ENCODE peak calls at places on chromosomes 12 and 14, in nine cellular contexts. H is body of pancreas, V is neural crest cell, S is cardiac fibroblast, I is thoracic aorta, R is heart right ventricle, B is fibroblast of pulmonary artery, X is DND-41, F is A549. C is an unnamed sample.

GRCh38 chr12:106084048-106084671 is 54.6 kb downstream of the NUAK1 start:
- DNase-seq in I (no peak), H (no peak), F (peak), B (peak), S (peak), X (no peak), V (peak), R (no peak), C (no peak)

GRCh38 chr12:88361493-88361892 is 218.8 kb downstream of the KITLG start:
- DNase-seq in V (no peak), I (no peak), H (no peak), F (no peak), S (no peak), R (no peak), X (no peak), B (peak), C (no peak)

GRCh38 chr12:124939428-124940142 is 25.1 kb upstream of the UBC start:
- DNase-seq in R (peak), F (peak), H (peak), I (peak), B (peak), X (peak), S (peak), V (peak), C (peak)

GRCh38 chr12:104719700-104720345 is 238.3 kb downstream of the SLC41A2 start:
- DNase-seq in I (no peak), V (no peak), H (peak), X (no peak), F (no peak), R (no peak), S (no peak), B (no peak), C (no peak)

GRCh38 chr14:64541261-64541970 is 875 bp downstream of the HSPA2 start:
- DNase-seq in B (no peak), H (peak), V (no peak), I (no peak), X (no peak), S (no peak), R (no peak), F (no peak), C (no peak)

GRCh38 chr12:130181211-130181610 is 18.9 kb downstream of the FZD10 start:
- DNase-seq in S (no peak), H (no peak), I (no peak), F (no peak), R (no peak), X (no peak), V (no peak), B (no peak), C (no peak)

GRCh38 chr12:118853634-118854033 is 127.7 kb upstream of the SRRM4 start:
- DNase-seq in R (no peak), X (peak), F (no peak), I (no peak), B (no peak), H (no peak), V (no peak), S (no peak), C (no peak)

GRCh38 chr14:32594766-32595165 is 265.7 kb downstream of the AKAP6 start:
- DNase-seq in I (no peak), S (peak), H (no peak), B (peak), V (no peak), R (no peak), X (no peak), F (no peak), C (no peak)

GRCh38 chr14:68397371-68397779 is 395.5 kb downstream of the ZFP36L1 start:
- DNase-seq in R (peak), I (no peak), H (peak), S (no peak), F (no peak), X (no peak), V (no peak), B (no peak), C (no peak)

GRCh38 chr12:127355061-127355820 is 911.7 kb upstream of the TMEM132C start:
- DNase-seq in I (no peak), R (no peak), S (no peak), B (peak), H (no peak), V (no peak), X (no peak), F (peak), C (peak)

GRCh38 chr14:56650075-56650474 is 70.5 kb downstream of the TMEM260 start:
- DNase-seq in I (no peak), V (no peak), X (no peak), R (peak), S (peak), B (no peak), H (no peak), F (no peak), C (no peak)

GRCh38 chr14:100665518-100666032 is 61.1 kb upstream of the DLK1 start:
- DNase-seq in B (no peak), R (no peak), F (no peak), V (no peak), X (no peak), S (no peak), I (no peak), H (peak), C (no peak)

GRCh38 chr12:121892673-121893561 is 4.3 kb downstream of the PSMD9 start:
- DNase-seq in R (no peak), F (no peak), X (no peak), V (no peak), B (no peak), H (no peak), S (no peak), I (no peak), C (no peak)

GRCh38 chr14:84225243-84225642 is 1304.7 kb upstream of the FLRT2 start:
- DNase-seq in B (peak), S (peak), X (no peak), F (no peak), R (peak), V (no peak), H (peak), I (no peak), C (peak)

GRCh38 chr12:82047480-82047879 is 288.3 kb upstream of the PPFIA2 start:
- DNase-seq in I (no peak), H (no peak), X (no peak), S (peak), V (no peak), F (no peak), B (no peak), R (no peak), C (no peak)

GRCh38 chr14:49549881-49550280 is 36.3 kb downstream of the RPS29 start:
- DNase-seq in R (no peak), X (no peak), V (no peak), H (no peak), I (no peak), B (no peak), S (no peak), F (no peak), C (no peak)

GRCh38 chr14:98886982-98887381 is 385.0 kb downstream of the BCL11B start:
- DNase-seq in R (no peak), F (no peak), V (no peak), S (no peak), B (no peak), I (no peak), X (no peak), H (no peak), C (no peak)

GRCh38 chr12:128853321-128854197 is at the start of gene GLT1D1:
- DNase-seq in F (no peak), H (no peak), V (peak), X (no peak), R (no peak), S (no peak), I (no peak), B (no peak), C (no peak)

GRCh38 chr12:90899456-90900182 is 55.4 kb downstream of the CCER1 start:
- DNase-seq in F (no peak), R (no peak), B (no peak), X (no peak), S (no peak), V (no peak), H (no peak), I (no peak), C (no peak)

GRCh38 chr12:41521872-41522379 is 333.8 kb downstream of the PDZRN4 start:
- DNase-seq in I (no peak), R (no peak), B (peak), S (peak), H (peak), F (no peak), V (no peak), X (no peak), C (peak)

GRCh38 chr14:49989980-49990379 is 97.1 kb downstream of the ARF6 start:
- DNase-seq in X (no peak), B (no peak), V (no peak), S (no peak), R (no peak), I (no peak), F (no peak), H (no peak), C (no peak)

GRCh38 chr14:45426685-45427282 is 173.8 kb upstream of the MIS18BP1 start:
- DNase-seq in B (peak), S (peak), V (no peak), F (peak), R (no peak), I (no peak), X (no peak), H (peak), C (peak)

GRCh38 chr12:113049976-113050742 is 6.4 kb upstream of the DTX1 start:
- DNase-seq in H (peak), R (no peak), B (peak), V (peak), X (no peak), F (peak), I (no peak), S (peak), C (no peak)

GRCh38 chr12:67689339-67689738 is 40.8 kb downstream of the DYRK2 start:
- DNase-seq in R (no peak), S (no peak), B (no peak), F (no peak), V (no peak), X (no peak), H (no peak), I (no peak), C (no peak)

GRCh38 chr14:65961004-65961403 is 525.2 kb upstream of the CCDC196 start:
- DNase-seq in B (peak), V (peak), I (no peak), R (peak), F (peak), H (peak), X (peak), S (peak), C (no peak)

GRCh38 chr12:93140801-93141200 is 211.7 kb upstream of the EEA1 start:
- DNase-seq in B (no peak), I (no peak), S (no peak), H (no peak), F (no peak), X (no peak), R (no peak), V (no peak), C (no peak)

GRCh38 chr12:76898472-76898871 is 19.7 kb upstream of the CSRP2 start:
- DNase-seq in R (no peak), S (peak), V (no peak), X (no peak), H (no peak), I (no peak), F (no peak), B (no peak), C (no peak)

GRCh38 chr12:132445884-132446471 is 44.0 kb upstream of the FBRSL1 start:
- DNase-seq in X (peak), I (no peak), S (peak), B (peak), V (no peak), H (peak), F (peak), R (no peak), C (peak)

GRCh38 chr12:103882861-103883596 is 42.0 kb upstream of the NT5DC3 start:
- DNase-seq in B (peak), F (no peak), V (no peak), H (no peak), R (no peak), S (peak), I (no peak), X (no peak), C (no peak)

GRCh38 chr14:89750206-89750867 is 204.2 kb downstream of the EFCAB11 start:
- DNase-seq in V (no peak), S (peak), H (no peak), F (no peak), X (no peak), R (no peak), B (peak), I (no peak), C (no peak)

GRCh38 chr12:55830601-55831406 is 1.4 kb upstream of the DNAJC14 start:
- DNase-seq in S (peak), B (peak), H (peak), F (peak), V (peak), I (no peak), R (peak), X (peak), C (no peak)

GRCh38 chr14:68974759-68975347 is 4.2 kb downstream of the ACTN1 start:
- DNase-seq in I (no peak), V (no peak), F (no peak), R (no peak), H (no peak), S (no peak), B (no peak), X (no peak), C (no peak)

GRCh38 chr12:89663577-89664357 is 44.9 kb downstream of the ATP2B1 start:
- DNase-seq in R (no peak), V (no peak), S (peak), H (no peak), X (no peak), F (no peak), B (peak), I (no peak), C (no peak)

GRCh38 chr14:65187421-65188049 is 85.2 kb upstream of the MAX start:
- DNase-seq in X (no peak), V (no peak), R (no peak), I (no peak), S (no peak), F (no peak), B (no peak), H (no peak), C (no peak)

GRCh38 chr12:12881495-12881894 is 9.9 kb upstream of the GPRC5A start:
- DNase-seq in B (peak), S (peak), V (no peak), I (no peak), F (no peak), H (no peak), X (no peak), R (no peak), C (no peak)

GRCh38 chr12:68479261-68479581 is 131.5 kb upstream of the RAP1B start:
- DNase-seq in H (no peak), F (no peak), I (no peak), R (no peak), S (peak), V (no peak), X (no peak), B (no peak), C (no peak)

GRCh38 chr12:39505025-39505424 is 62.1 kb upstream of the KIF21A start:
- DNase-seq in X (no peak), H (no peak), S (no peak), B (no peak), R (no peak), F (no peak), I (no peak), V (no peak), C (no peak)

GRCh38 chr12:57343703-57344378 is 87.0 kb downstream of the R3HDM2 start:
- DNase-seq in B (no peak), F (no peak), R (no peak), S (no peak), V (no peak), X (no peak), H (no peak), I (no peak), C (no peak)

GRCh38 chr12:67804168-67804567 is 155.6 kb downstream of the DYRK2 start:
- DNase-seq in B (no peak), R (no peak), H (no peak), X (peak), I (no peak), F (no peak), S (no peak), V (no peak), C (no peak)

GRCh38 chr14:74621556-74621955 is 9.5 kb upstream of the LTBP2 start:
- DNase-seq in F (no peak), B (no peak), I (no peak), S (peak), V (no peak), X (no peak), H (no peak), R (no peak), C (no peak)
- TF ChIP-seq CTCF in F (no peak), B (no peak), I (no peak), S (no peak), V (no peak), X (no peak), H (no peak), R (no peak), C (no peak)

GRCh38 chr14:93115920-93116675 is at the start of gene ITPK1:
- DNase-seq in H (peak), F (peak), B (peak), I (no peak), R (peak), S (peak), X (peak), V (peak), C (no peak)

GRCh38 chr14:93114713-93115068 is 1.0 kb downstream of the ITPK1 start:
- DNase-seq in R (peak), H (peak), I (no peak), V (no peak), B (no peak), F (no peak), X (no peak), S (no peak), C (no peak)

GRCh38 chr14:93116676-93117200 is 1.0 kb upstream of the ITPK1 start:
- DNase-seq in X (no peak), R (no peak), S (no peak), I (no peak), B (no peak), V (no peak), F (no peak), H (no peak), C (no peak)

GRCh38 chr14:93114068-93114710 is 1.5 kb downstream of the ITPK1 start:
- DNase-seq in H (no peak), V (no peak), F (no peak), B (no peak), X (no peak), S (no peak), I (no peak), R (no peak), C (no peak)

DNA sequence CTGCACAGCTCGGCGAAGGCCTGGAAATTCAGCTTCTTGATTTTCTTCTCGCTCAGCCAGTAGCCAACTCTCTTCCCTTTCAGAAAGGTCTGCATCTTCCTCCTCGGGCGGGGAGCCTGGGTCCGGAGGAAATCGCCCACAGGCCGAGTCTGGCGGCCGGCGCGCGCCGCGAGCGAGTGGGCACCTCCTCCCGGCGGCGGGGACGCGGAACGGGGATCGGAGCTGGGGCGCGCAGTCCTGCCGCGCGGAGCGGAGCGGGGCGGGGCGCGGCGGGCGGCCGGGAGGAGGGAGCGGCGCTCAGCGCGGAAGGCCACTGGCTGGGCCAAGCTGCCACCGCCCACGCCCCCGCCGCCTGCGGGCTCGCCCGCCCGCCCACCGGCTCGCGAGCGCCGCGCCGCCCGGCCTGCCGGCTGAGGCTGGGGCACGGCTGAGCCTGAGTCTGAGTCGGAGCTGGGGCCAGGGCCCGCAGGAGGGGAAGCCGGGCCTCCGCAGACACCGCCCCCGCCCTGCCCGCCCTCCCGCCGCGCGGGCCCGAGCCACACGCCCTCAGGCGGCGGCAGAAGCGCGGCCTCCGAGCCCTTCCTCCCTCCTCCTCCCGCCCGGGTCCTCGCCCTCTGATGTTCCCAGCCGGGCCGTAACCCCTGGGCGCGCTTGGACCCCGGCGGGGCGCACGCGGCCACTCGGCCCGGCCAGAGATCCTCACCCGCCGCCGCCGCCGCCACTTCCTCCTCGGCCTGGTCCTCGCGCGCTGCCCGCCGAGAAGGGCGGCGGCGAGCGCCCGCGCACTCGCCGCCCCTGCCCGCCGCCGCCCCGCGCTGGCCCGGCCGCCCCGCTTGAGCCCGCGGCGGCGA is 431 bp downstream of the ITPK1 start:
- DNase-seq in X (peak), S (peak), V (peak), H (peak), R (peak), I (peak), B (peak), F (peak), C (peak)
- TF ChIP-seq CTCF in X (peak), S (no peak), V (no peak), H (no peak), R (peak), I (no peak), B (no peak), F (no peak), C (peak)

DNA sequence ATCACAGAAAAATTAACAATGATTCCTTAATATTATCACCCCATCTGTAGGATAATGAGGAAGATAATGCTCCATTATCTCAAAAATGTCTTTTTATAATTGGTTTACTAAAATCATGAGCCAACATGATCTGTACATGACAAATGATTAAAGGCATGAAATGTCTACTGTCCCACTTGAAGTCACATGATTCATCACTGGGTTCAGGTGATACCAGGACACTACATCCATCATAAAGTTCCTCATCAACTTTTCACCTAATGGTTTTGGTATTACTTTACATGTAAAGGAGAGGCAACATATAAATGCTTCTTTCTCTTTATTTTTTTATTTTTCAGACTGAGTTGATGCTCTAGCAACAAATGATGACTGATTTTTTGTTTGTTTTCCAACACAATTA is 313.3 kb downstream of the MED13L start:
- DNase-seq in S (no peak), X (no peak), B (no peak), I (no peak), H (no peak), R (no peak), F (no peak), V (no peak), C (no peak)
- TF ChIP-seq CTCF in S (no peak), X (no peak), B (no peak), I (no peak), H (no peak), R (no peak), F (no peak), V (no peak), C (no peak)

GRCh38 chr12:114682920-114683708 is 861 bp downstream of the TBX3 start:
- DNase-seq in V (no peak), F (peak), R (no peak), H (no peak), S (peak), I (no peak), B (peak), X (no peak), C (no peak)

GRCh38 chr12:114683709-114684097 is 272 bp downstream of the TBX3 start:
- DNase-seq in S (no peak), I (no peak), V (no peak), X (no peak), H (no peak), F (no peak), R (no peak), B (no peak), C (no peak)

GRCh38 chr12:114685320-114685781 is 1.4 kb upstream of the TBX3 start:
- DNase-seq in R (no peak), S (no peak), I (no peak), B (no peak), X (no peak), H (no peak), V (no peak), F (no peak), C (no peak)

GRCh38 chr12:114684870-114685273 is 897 bp upstream of the TBX3 start:
- DNase-seq in H (no peak), S (no peak), B (no peak), V (no peak), I (no peak), F (peak), X (no peak), R (no peak), C (no peak)

DNA sequence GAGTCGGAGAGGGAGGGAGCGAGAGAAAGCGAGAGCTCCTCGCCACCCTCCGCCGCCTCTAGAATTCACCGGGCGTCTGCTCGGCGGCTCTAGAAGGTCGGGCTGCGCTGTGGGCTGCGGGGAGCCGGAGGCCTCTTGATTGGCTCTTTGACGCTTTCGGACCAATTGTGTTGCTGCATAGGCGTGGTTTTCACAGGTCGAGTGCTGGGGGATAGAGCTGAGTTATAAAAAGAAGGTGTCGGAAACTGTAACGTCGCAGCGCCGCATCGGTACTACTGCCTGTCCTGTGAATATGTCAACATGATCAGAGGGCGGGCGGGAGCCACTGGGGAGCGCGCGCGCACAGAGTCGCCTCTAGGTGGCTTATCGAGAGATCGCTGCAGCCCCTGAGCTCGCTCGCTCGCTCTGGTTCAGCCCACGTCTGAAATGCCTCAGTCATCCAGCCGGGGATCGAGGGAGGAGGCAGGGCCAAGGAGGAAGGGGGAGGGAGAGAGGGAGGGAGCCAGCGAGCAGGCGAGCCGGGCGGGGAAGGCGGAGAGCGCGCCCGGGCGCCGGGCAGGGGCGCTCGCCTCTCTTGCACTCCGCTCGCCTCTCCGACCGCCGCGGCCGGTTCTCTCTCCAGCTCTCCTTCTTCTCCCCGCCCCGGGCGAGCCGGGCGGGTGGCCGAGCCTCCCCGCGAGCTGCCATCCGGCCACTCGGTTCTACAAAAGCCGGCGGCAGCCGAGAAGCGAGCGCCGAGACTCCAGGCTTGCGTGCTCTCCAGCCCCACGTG is at the start of gene TBX3:
- DNase-seq in X (no peak), R (peak), V (peak), F (peak), B (peak), I (peak), H (peak), S (peak), C (peak)
- TF ChIP-seq CTCF in X (peak), R (peak), V (peak), F (peak), B (peak), I (peak), H (peak), S (peak), C (peak)